ENCODE peak calls at places on chromosomes 2 and 18, in six cellular contexts. One of them, this sample, is unnamed.

GRCh38 chr2:43024515-43024962 is 201.9 kb downstream of the ZFP36L2 start:
- DNase-seq in skeletal muscle cell: no peak
- DNase-seq in putamen: peak; percentile 68
- DNase-seq in kidney epithelial cell: no peak
- DNase-seq in stimulated activated CD4-positive, alpha-beta T cell treated with anti-CD3 and anti-CD28 coated beads, Interleukin-1b, Interleukin-23, amount 100 ng/mL, for 24 hours: no peak
- DNase-seq in fibroblast of lung: peak; percentile 65
- DNase-seq in this sample: peak; percentile 8

GRCh38 chr2:159206736-159207380 is 79.6 kb downstream of the WDSUB1 start:
- DNase-seq in skeletal muscle cell: no peak
- DNase-seq in putamen: no peak
- DNase-seq in kidney epithelial cell: no peak
- DNase-seq in fibroblast of lung: no peak
- DNase-seq in stimulated activated CD4-positive, alpha-beta T cell treated with anti-CD3 and anti-CD28 coated beads, Interleukin-1b, Interleukin-23, amount 100 ng/mL, for 24 hours: no peak
- DNase-seq in this sample: no peak

GRCh38 chr2:70935468-70936164 is at the start of gene ATP6V1B1:
- DNase-seq in kidney epithelial cell: no peak
- DNase-seq in putamen: no peak
- DNase-seq in skeletal muscle cell: no peak
- DNase-seq in stimulated activated CD4-positive, alpha-beta T cell treated with anti-CD3 and anti-CD28 coated beads, Interleukin-1b, Interleukin-23, amount 100 ng/mL, for 24 hours: no peak
- DNase-seq in fibroblast of lung: no peak
- DNase-seq in this sample: no peak

GRCh38 chr2:217254111-217254510 is 394.2 kb upstream of the TNP1 start:
- DNase-seq in kidney epithelial cell: no peak
- DNase-seq in putamen: no peak
- DNase-seq in skeletal muscle cell: no peak
- DNase-seq in stimulated activated CD4-positive, alpha-beta T cell treated with anti-CD3 and anti-CD28 coated beads, Interleukin-1b, Interleukin-23, amount 100 ng/mL, for 24 hours: no peak
- DNase-seq in fibroblast of lung: no peak
- DNase-seq in this sample: no peak

GRCh38 chr2:143700865-143701264 is 571.6 kb downstream of the ARHGAP15 start:
- DNase-seq in skeletal muscle cell: no peak
- DNase-seq in stimulated activated CD4-positive, alpha-beta T cell treated with anti-CD3 and anti-CD28 coated beads, Interleukin-1b, Interleukin-23, amount 100 ng/mL, for 24 hours: no peak
- DNase-seq in fibroblast of lung: peak; percentile 31
- DNase-seq in kidney epithelial cell: no peak
- DNase-seq in putamen: no peak
- DNase-seq in this sample: peak; percentile 51

GRCh38 chr2:161488879-161489278 is 72.8 kb downstream of the TBR1 start:
- DNase-seq in stimulated activated CD4-positive, alpha-beta T cell treated with anti-CD3 and anti-CD28 coated beads, Interleukin-1b, Interleukin-23, amount 100 ng/mL, for 24 hours: no peak
- DNase-seq in fibroblast of lung: no peak
- DNase-seq in kidney epithelial cell: no peak
- DNase-seq in putamen: no peak
- DNase-seq in skeletal muscle cell: no peak
- DNase-seq in this sample: no peak

GRCh38 chr18:47970664-47971523 is 40.4 kb upstream of the SMAD2 start:
- DNase-seq in putamen: no peak
- DNase-seq in fibroblast of lung: no peak
- DNase-seq in kidney epithelial cell: no peak
- DNase-seq in stimulated activated CD4-positive, alpha-beta T cell treated with anti-CD3 and anti-CD28 coated beads, Interleukin-1b, Interleukin-23, amount 100 ng/mL, for 24 hours: no peak
- DNase-seq in skeletal muscle cell: no peak
- DNase-seq in this sample: no peak

GRCh38 chr18:58552057-58552461 is 76.8 kb downstream of the ALPK2 start:
- DNase-seq in fibroblast of lung: no peak
- DNase-seq in kidney epithelial cell: peak; percentile 56
- DNase-seq in stimulated activated CD4-positive, alpha-beta T cell treated with anti-CD3 and anti-CD28 coated beads, Interleukin-1b, Interleukin-23, amount 100 ng/mL, for 24 hours: no peak
- DNase-seq in skeletal muscle cell: no peak
- DNase-seq in putamen: no peak
- DNase-seq in this sample: no peak

GRCh38 chr2:229815858-229816257 is 101.5 kb upstream of the DNER start:
- DNase-seq in putamen: no peak
- DNase-seq in stimulated activated CD4-positive, alpha-beta T cell treated with anti-CD3 and anti-CD28 coated beads, Interleukin-1b, Interleukin-23, amount 100 ng/mL, for 24 hours: no peak
- DNase-seq in fibroblast of lung: no peak
- DNase-seq in kidney epithelial cell: peak; percentile 4
- DNase-seq in skeletal muscle cell: no peak
- DNase-seq in this sample: no peak

GRCh38 chr2:54457326-54458023 is 1.3 kb downstream of the SPTBN1 start:
- DNase-seq in fibroblast of lung: peak; percentile 17
- DNase-seq in stimulated activated CD4-positive, alpha-beta T cell treated with anti-CD3 and anti-CD28 coated beads, Interleukin-1b, Interleukin-23, amount 100 ng/mL, for 24 hours: no peak
- DNase-seq in putamen: peak; percentile 50
- DNase-seq in kidney epithelial cell: no peak
- DNase-seq in skeletal muscle cell: no peak
- DNase-seq in this sample: no peak

GRCh38 chr2:2664989-2665833 is 334.1 kb upstream of the MYT1L start:
- DNase-seq in kidney epithelial cell: peak; percentile 98
- DNase-seq in putamen: no peak
- DNase-seq in stimulated activated CD4-positive, alpha-beta T cell treated with anti-CD3 and anti-CD28 coated beads, Interleukin-1b, Interleukin-23, amount 100 ng/mL, for 24 hours: no peak
- DNase-seq in skeletal muscle cell: peak; percentile 50
- DNase-seq in fibroblast of lung: peak; percentile 65
- DNase-seq in this sample: peak; percentile 3

GRCh38 chr2:40281021-40281940 is 170.6 kb downstream of the SLC8A1 start:
- DNase-seq in stimulated activated CD4-positive, alpha-beta T cell treated with anti-CD3 and anti-CD28 coated beads, Interleukin-1b, Interleukin-23, amount 100 ng/mL, for 24 hours: no peak
- DNase-seq in kidney epithelial cell: peak; percentile 71
- DNase-seq in skeletal muscle cell: peak; percentile 87
- DNase-seq in fibroblast of lung: peak; percentile 88
- DNase-seq in putamen: no peak
- DNase-seq in this sample: peak; percentile 67

GRCh38 chr2:185583058-185583816 is 155.4 kb upstream of the FSIP2 start:
- DNase-seq in putamen: no peak
- DNase-seq in skeletal muscle cell: peak; percentile 59
- DNase-seq in fibroblast of lung: peak; percentile 8
- DNase-seq in stimulated activated CD4-positive, alpha-beta T cell treated with anti-CD3 and anti-CD28 coated beads, Interleukin-1b, Interleukin-23, amount 100 ng/mL, for 24 hours: no peak
- DNase-seq in kidney epithelial cell: peak; percentile 99
- DNase-seq in this sample: peak; percentile 14

GRCh38 chr2:1544478-1545069 is 131.3 kb downstream of the TPO start:
- DNase-seq in putamen: no peak
- DNase-seq in fibroblast of lung: peak; percentile 19
- DNase-seq in skeletal muscle cell: no peak
- DNase-seq in stimulated activated CD4-positive, alpha-beta T cell treated with anti-CD3 and anti-CD28 coated beads, Interleukin-1b, Interleukin-23, amount 100 ng/mL, for 24 hours: no peak
- DNase-seq in kidney epithelial cell: no peak
- DNase-seq in this sample: peak; percentile 21

GRCh38 chr2:49490710-49491109 is 336.4 kb upstream of the FSHR start:
- DNase-seq in stimulated activated CD4-positive, alpha-beta T cell treated with anti-CD3 and anti-CD28 coated beads, Interleukin-1b, Interleukin-23, amount 100 ng/mL, for 24 hours: no peak
- DNase-seq in kidney epithelial cell: no peak
- DNase-seq in skeletal muscle cell: no peak
- DNase-seq in putamen: no peak
- DNase-seq in fibroblast of lung: no peak
- DNase-seq in this sample: no peak

GRCh38 chr18:58528011-58528367 is 100.9 kb downstream of the ALPK2 start:
- DNase-seq in fibroblast of lung: no peak
- DNase-seq in putamen: no peak
- DNase-seq in stimulated activated CD4-positive, alpha-beta T cell treated with anti-CD3 and anti-CD28 coated beads, Interleukin-1b, Interleukin-23, amount 100 ng/mL, for 24 hours: no peak
- DNase-seq in kidney epithelial cell: no peak
- DNase-seq in skeletal muscle cell: peak; percentile 73
- DNase-seq in this sample: no peak

GRCh38 chr2:46270384-46270783 is 26.8 kb upstream of the EPAS1 start:
- DNase-seq in kidney epithelial cell: peak; percentile 12
- DNase-seq in putamen: no peak
- DNase-seq in stimulated activated CD4-positive, alpha-beta T cell treated with anti-CD3 and anti-CD28 coated beads, Interleukin-1b, Interleukin-23, amount 100 ng/mL, for 24 hours: no peak
- DNase-seq in skeletal muscle cell: no peak
- DNase-seq in fibroblast of lung: no peak
- DNase-seq in this sample: no peak

GRCh38 chr2:95346236-95346737 is 49.1 kb downstream of the KCNIP3 start:
- DNase-seq in kidney epithelial cell: no peak
- DNase-seq in fibroblast of lung: peak; percentile 66
- DNase-seq in putamen: no peak
- DNase-seq in stimulated activated CD4-positive, alpha-beta T cell treated with anti-CD3 and anti-CD28 coated beads, Interleukin-1b, Interleukin-23, amount 100 ng/mL, for 24 hours: no peak
- DNase-seq in skeletal muscle cell: no peak
- DNase-seq in this sample: peak; percentile 18

GRCh38 chr2:218465987-218466633 is 47.2 kb downstream of the VIL1 start:
- DNase-seq in fibroblast of lung: peak; percentile 56
- DNase-seq in kidney epithelial cell: no peak
- DNase-seq in putamen: peak; percentile 7
- DNase-seq in stimulated activated CD4-positive, alpha-beta T cell treated with anti-CD3 and anti-CD28 coated beads, Interleukin-1b, Interleukin-23, amount 100 ng/mL, for 24 hours: no peak
- DNase-seq in skeletal muscle cell: no peak
- DNase-seq in this sample: peak; percentile 10

GRCh38 chr2:223494987-223495386 is 107.2 kb downstream of the SCG2 start:
- DNase-seq in putamen: no peak
- DNase-seq in fibroblast of lung: no peak
- DNase-seq in kidney epithelial cell: no peak
- DNase-seq in skeletal muscle cell: no peak
- DNase-seq in stimulated activated CD4-positive, alpha-beta T cell treated with anti-CD3 and anti-CD28 coated beads, Interleukin-1b, Interleukin-23, amount 100 ng/mL, for 24 hours: no peak
- DNase-seq in this sample: no peak

GRCh38 chr2:107775791-107776190 is 50.9 kb upstream of the RGPD4 start:
- DNase-seq in skeletal muscle cell: no peak
- DNase-seq in kidney epithelial cell: no peak
- DNase-seq in stimulated activated CD4-positive, alpha-beta T cell treated with anti-CD3 and anti-CD28 coated beads, Interleukin-1b, Interleukin-23, amount 100 ng/mL, for 24 hours: no peak
- DNase-seq in putamen: no peak
- DNase-seq in fibroblast of lung: no peak
- DNase-seq in this sample: no peak

GRCh38 chr18:24075731-24076130 is 61.2 kb downstream of the TTC39C start:
- DNase-seq in skeletal muscle cell: no peak
- DNase-seq in stimulated activated CD4-positive, alpha-beta T cell treated with anti-CD3 and anti-CD28 coated beads, Interleukin-1b, Interleukin-23, amount 100 ng/mL, for 24 hours: no peak
- DNase-seq in kidney epithelial cell: no peak
- DNase-seq in fibroblast of lung: peak; percentile 37
- DNase-seq in putamen: no peak
- DNase-seq in this sample: no peak

GRCh38 chr18:57211412-57211750 is 64.5 kb downstream of the BOD1L2 start:
- DNase-seq in skeletal muscle cell: no peak
- DNase-seq in fibroblast of lung: no peak
- DNase-seq in stimulated activated CD4-positive, alpha-beta T cell treated with anti-CD3 and anti-CD28 coated beads, Interleukin-1b, Interleukin-23, amount 100 ng/mL, for 24 hours: no peak
- DNase-seq in kidney epithelial cell: no peak
- DNase-seq in putamen: no peak
- DNase-seq in this sample: no peak

GRCh38 chr2:105339414-105339813 is 2.1 kb downstream of the C2orf49 start:
- DNase-seq in putamen: no peak
- DNase-seq in kidney epithelial cell: no peak
- DNase-seq in fibroblast of lung: no peak
- DNase-seq in stimulated activated CD4-positive, alpha-beta T cell treated with anti-CD3 and anti-CD28 coated beads, Interleukin-1b, Interleukin-23, amount 100 ng/mL, for 24 hours: no peak
- DNase-seq in skeletal muscle cell: no peak
- DNase-seq in this sample: no peak

GRCh38 chr2:231541605-231542509 is 11.6 kb upstream of the NMUR1 start:
- DNase-seq in kidney epithelial cell: no peak
- DNase-seq in fibroblast of lung: no peak
- DNase-seq in putamen: no peak
- DNase-seq in skeletal muscle cell: no peak
- DNase-seq in stimulated activated CD4-positive, alpha-beta T cell treated with anti-CD3 and anti-CD28 coated beads, Interleukin-1b, Interleukin-23, amount 100 ng/mL, for 24 hours: no peak
- DNase-seq in this sample: no peak

GRCh38 chr2:29952973-29953372 is 31.6 kb upstream of the ALK start:
- DNase-seq in putamen: no peak
- DNase-seq in fibroblast of lung: no peak
- DNase-seq in stimulated activated CD4-positive, alpha-beta T cell treated with anti-CD3 and anti-CD28 coated beads, Interleukin-1b, Interleukin-23, amount 100 ng/mL, for 24 hours: no peak
- DNase-seq in skeletal muscle cell: no peak
- DNase-seq in kidney epithelial cell: no peak
- DNase-seq in this sample: no peak